ENCODE peak calls at places on chromosomes 4 and X, in five cellular contexts. V, C, A, F and K are unnamed samples.

GRCh38 chrX:112043997-112044396 is 38.6 kb downstream of the TRPC5 start:
- DNase-seq in C (no peak), A (no peak), F (no peak), V (no peak), K (no peak)

GRCh38 chr4:68193194-68193593 is 52.3 kb downstream of the TMPRSS11B start:
- DNase-seq in A (no peak), V (no peak), F (no peak), C (no peak), K (no peak)

GRCh38 chr4:77104405-77105292 is 28.9 kb upstream of the CCNI start:
- DNase-seq in F (peak; percentile 59), V (peak; percentile 80), A (peak; percentile 76), C (peak; percentile 48), K (no peak)

GRCh38 chrX:151416521-151417048 is 19.6 kb downstream of the VMA21 start:
- DNase-seq in V (no peak), A (no peak), C (no peak), F (no peak), K (no peak)

GRCh38 chr4:82889287-82889686 is 1.7 kb downstream of the SEC31A start:
- DNase-seq in V (no peak), C (no peak), A (no peak), F (no peak), K (no peak)

GRCh38 chr4:101280866-101281600 is 66.3 kb downstream of the PPP3CA start:
- DNase-seq in A (no peak), C (no peak), V (no peak), F (no peak), K (no peak)

GRCh38 chr4:137749466-137749865 is 217.2 kb upstream of the PCDH18 start:
- DNase-seq in F (no peak), V (no peak), A (no peak), C (no peak), K (no peak)

GRCh38 chrX:19889582-19890342 is 2.4 kb upstream of the SH3KBP1 start:
- DNase-seq in V (no peak), F (no peak), C (no peak), A (no peak), K (peak; percentile 58)

GRCh38 chrX:76148753-76149152 is 24.1 kb upstream of the PBDC1 start:
- DNase-seq in V (peak; percentile 53), A (peak; percentile 42), F (peak; percentile 21), C (no peak), K (peak; percentile 50)

GRCh38 chr4:114132830-114133229 is 153.4 kb upstream of the ARSJ start:
- DNase-seq in C (no peak), A (no peak), F (no peak), V (no peak), K (no peak)

GRCh38 chrX:15343075-15343476 is 7.8 kb upstream of the PIGA start:
- DNase-seq in C (no peak), V (no peak), F (no peak), A (no peak), K (no peak)

GRCh38 chrX:38800981-38801845 is at the start of gene MID1IP1:
- DNase-seq in A (peak; percentile 95), F (peak; percentile 93), V (peak; percentile 94), C (peak; percentile 47), K (peak; percentile 95)

GRCh38 chrX:38803609-38804480 is 2.6 kb downstream of the MID1IP1 start:
- DNase-seq in C (peak; percentile 31), V (peak; percentile 85), F (peak; percentile 77), A (peak; percentile 91), K (peak; percentile 96)

GRCh38 chrX:38805294-38806053 is 4.2 kb downstream of the MID1IP1 start:
- DNase-seq in F (peak; percentile 52), A (peak; percentile 76), V (peak; percentile 73), C (no peak), K (peak; percentile 53)

GRCh38 chrX:38804481-38805293 is 3.4 kb downstream of the MID1IP1 start:
- DNase-seq in V (peak; percentile 63), C (no peak), A (peak; percentile 53), F (peak; percentile 20), K (peak; percentile 56)

DNA sequence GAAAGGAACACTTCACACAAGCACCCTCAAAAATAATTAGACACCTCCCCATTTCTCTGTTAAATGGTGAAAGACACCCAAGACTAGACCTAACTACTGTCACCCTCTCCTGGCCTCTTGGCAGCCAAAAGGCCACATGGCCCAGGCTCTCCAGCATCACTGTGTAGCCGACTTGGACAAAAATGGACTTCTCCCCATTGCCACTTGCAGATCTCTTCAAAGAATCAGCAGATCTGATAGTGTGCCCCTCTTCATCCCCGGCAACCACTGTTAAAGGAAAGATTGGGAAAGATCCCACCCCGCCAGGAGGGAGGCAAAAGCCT is 2.0 kb downstream of the MID1IP1 start:
- DNase-seq in A (no peak), V (no peak), F (no peak), C (no peak), K (no peak)
- H3K4me3 ChIP-seq in A (peak overlapping the region; percentile 73), V (peak overlapping the region; percentile 61), F (peak overlapping the region; percentile 68), C (peak overlapping the region; percentile 86), K (peak overlapping the region; percentile 98)

GRCh38 chr4:107708225-107708624 is 11.8 kb downstream of the PAPSS1 start:
- DNase-seq in A (no peak), C (no peak), V (no peak), F (no peak), K (no peak)

GRCh38 chr4:107711831-107712230 is 8.2 kb downstream of the PAPSS1 start:
- DNase-seq in F (no peak), A (no peak), C (no peak), V (no peak), K (no peak)

GRCh38 chr4:107712236-107712635 is 7.8 kb downstream of the PAPSS1 start:
- DNase-seq in A (no peak), V (no peak), C (no peak), F (no peak), K (no peak)

GRCh38 chr4:107709916-107710315 is 10.1 kb downstream of the PAPSS1 start:
- DNase-seq in V (no peak), C (no peak), A (no peak), F (no peak), K (no peak)

GRCh38 chr4:107710493-107711459 is 9.3 kb downstream of the PAPSS1 start:
- DNase-seq in V (no peak), F (no peak), C (no peak), A (no peak), K (no peak)
- H3K4me1 ChIP-seq in V (no peaks in the 10 kb centered on the region), F (peaks cover 47% of the 10 kb centered on the region), C (peaks cover 6% of the 10 kb centered on the region), A (peaks cover 38% of the 10 kb centered on the region), K (no peaks in the 10 kb centered on the region)

GRCh38 chr4:156194896-156195295 is 241.2 kb upstream of the CTSO start:
- DNase-seq in A (no peak), F (no peak), V (no peak), C (no peak), K (no peak)

GRCh38 chr4:156193800-156194199 is 240.1 kb upstream of the CTSO start:
- DNase-seq in C (no peak), A (no peak), F (no peak), V (no peak), K (no peak)

GRCh38 chr4:156191382-156191781 is 237.7 kb upstream of the CTSO start:
- DNase-seq in C (no peak), V (no peak), F (no peak), A (no peak), K (no peak)

GRCh38 chr4:156192033-156192432 is 238.4 kb upstream of the CTSO start:
- DNase-seq in F (no peak), A (no peak), V (no peak), C (no peak), K (no peak)

GRCh38 chr4:156193116-156193515 is 239.4 kb upstream of the CTSO start:
- DNase-seq in F (no peak), A (no peak), V (no peak), C (no peak), K (no peak)
- H3K4me3 ChIP-seq in F (no peak overlapping the region), A (no peak overlapping the region), V (no peak overlapping the region), C (no peak overlapping the region), K (no peak overlapping the region)

GRCh38 chr4:98522062-98522461 is 136.3 kb downstream of the TSPAN5 start:
- DNase-seq in V (no peak), C (no peak), F (no peak), A (no peak), K (no peak)

GRCh38 chr4:98521486-98521885 is 136.9 kb downstream of the TSPAN5 start:
- DNase-seq in A (no peak), F (no peak), V (no peak), C (no peak), K (no peak)

GRCh38 chr4:98517444-98518021 is 140.9 kb downstream of the TSPAN5 start:
- DNase-seq in C (no peak), V (no peak), F (no peak), A (no peak), K (no peak)

GRCh38 chr4:98518555-98519267 is 139.7 kb downstream of the TSPAN5 start:
- DNase-seq in A (no peak), F (no peak), V (no peak), C (no peak), K (no peak)

DNA sequence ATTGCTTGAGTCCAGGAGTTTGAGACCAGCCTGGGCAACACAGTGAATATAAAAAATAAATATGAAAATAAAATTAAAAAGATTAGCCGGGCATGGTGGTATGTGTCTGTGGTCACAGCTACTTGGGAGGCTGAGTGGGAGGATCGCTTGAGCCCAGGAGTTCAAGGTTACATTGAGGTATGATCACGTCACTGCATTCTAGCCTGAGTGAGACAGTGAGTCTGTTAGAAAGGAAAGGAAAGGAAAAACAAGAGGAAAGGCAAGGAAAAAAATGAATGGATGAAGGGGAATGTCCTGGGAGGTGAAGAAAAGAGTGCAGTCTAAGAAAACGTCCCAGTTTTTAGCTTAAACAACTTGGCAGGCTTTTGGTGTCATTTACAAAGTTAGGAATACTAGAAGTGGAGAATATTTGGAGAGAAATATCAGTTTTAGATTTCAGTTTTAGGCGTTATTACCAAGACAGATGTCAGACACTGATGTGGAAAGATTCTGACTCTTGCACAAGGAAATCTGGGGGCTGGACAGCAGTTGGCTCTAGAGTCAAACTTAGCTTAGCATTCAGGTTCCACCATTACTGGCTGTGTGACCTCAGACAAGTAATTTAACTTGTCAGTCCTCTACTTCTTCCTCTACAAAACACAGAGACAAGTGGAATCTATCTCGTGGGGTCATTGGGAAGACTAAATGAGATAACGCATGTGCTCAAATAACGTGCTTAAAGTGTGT is 139.0 kb downstream of the TSPAN5 start:
- DNase-seq in V (peak; percentile 58), C (no peak), A (no peak), F (no peak), K (no peak)
- H3K4me1 ChIP-seq in V (peaks cover 32% of the 10 kb centered on the region), C (peaks cover 8% of the 10 kb centered on the region), A (peaks cover 15% of the 10 kb centered on the region), F (peaks cover 33% of the 10 kb centered on the region), K (no peaks in the 10 kb centered on the region)